ENCODE peak calls at places on chromosomes 11 and 22, in ten cellular contexts. X, T, R, Y, Q, C, S, E, L and K are unnamed samples.

GRCh38 chr22:48846200-48846599 is 981.5 kb downstream of the BRD1 start:
- DNase-seq in X (no peak), T (no peak), R (no peak), Y (no peak), Q (no peak), C (no peak), S (no peak), E (no peak), L (no peak), K (no peak)

GRCh38 chr11:66891849-66892660 is 35.2 kb downstream of the LRFN4 start:
- DNase-seq in X (peak), T (peak), R (peak), Y (peak), Q (peak), C (peak), S (peak), E (peak), L (no peak), K (peak)

GRCh38 chr22:34669001-34669400 is 397.0 kb upstream of the ISX start:
- DNase-seq in X (peak), T (no peak), R (no peak), Y (no peak), Q (peak), C (no peak), S (no peak), E (no peak), L (no peak), K (peak)

GRCh38 chr11:16605440-16605970 is 132.9 kb upstream of the C11orf58 start:
- DNase-seq in X (no peak), T (no peak), R (no peak), Y (peak), Q (peak), C (peak), S (peak), E (no peak), L (no peak), K (no peak)

GRCh38 chr11:29518389-29519174 is 498.2 kb downstream of the KCNA4 start:
- DNase-seq in X (no peak), T (no peak), R (peak), Y (no peak), Q (peak), C (no peak), S (peak), E (no peak), L (no peak), K (no peak)

GRCh38 chr22:50326959-50327710 is at the start of gene DENND6B:
- DNase-seq in X (peak), T (peak), R (peak), Y (peak), Q (peak), C (peak), S (peak), E (peak), L (peak), K (peak)

GRCh38 chr22:17086750-17087149 is 1.9 kb downstream of the IL17RA start:
- DNase-seq in X (no peak), T (no peak), R (no peak), Y (no peak), Q (no peak), C (no peak), S (no peak), E (no peak), L (no peak), K (no peak)

GRCh38 chr22:19506212-19506611 is 18.0 kb downstream of the CLDN5 start:
- DNase-seq in X (no peak), T (no peak), R (no peak), Y (no peak), Q (no peak), C (no peak), S (no peak), E (no peak), L (no peak), K (no peak)

GRCh38 chr11:79506734-79507344 is 66.0 kb upstream of the TENM4 start:
- DNase-seq in X (no peak), T (no peak), R (no peak), Y (no peak), Q (no peak), C (no peak), S (no peak), E (no peak), L (no peak), K (no peak)

GRCh38 chr11:58771458-58771855 is 39.7 kb upstream of the GLYAT start:
- DNase-seq in X (peak), T (no peak), R (no peak), Y (no peak), Q (peak), C (no peak), S (no peak), E (peak), L (no peak), K (no peak)

GRCh38 chr11:25159341-25159740 is 662.5 kb downstream of the LUZP2 start:
- DNase-seq in X (no peak), T (no peak), R (no peak), Y (no peak), Q (no peak), C (no peak), S (no peak), E (no peak), L (no peak), K (no peak)

GRCh38 chr11:112241486-112241885 is 15.3 kb downstream of the PTS start:
- DNase-seq in X (peak), T (no peak), R (no peak), Y (no peak), Q (no peak), C (peak), S (no peak), E (peak), L (no peak), K (no peak)

GRCh38 chr11:19419813-19420212 is 179.1 kb upstream of the E2F8 start:
- DNase-seq in X (no peak), T (no peak), R (no peak), Y (no peak), Q (peak), C (no peak), S (peak), E (peak), L (no peak), K (no peak)

GRCh38 chr11:65863889-65864757 is 3.9 kb downstream of the MUS81 start:
- DNase-seq in X (no peak), T (no peak), R (peak), Y (no peak), Q (no peak), C (no peak), S (no peak), E (no peak), L (no peak), K (no peak)

GRCh38 chr11:69295995-69296889 is 2.3 kb downstream of the MYEOV start:
- DNase-seq in X (peak), T (no peak), R (no peak), Y (no peak), Q (peak), C (peak), S (peak), E (peak), L (peak), K (no peak)

GRCh38 chr11:36227044-36227443 is 62.2 kb downstream of the COMMD9 start:
- DNase-seq in X (no peak), T (no peak), R (no peak), Y (no peak), Q (no peak), C (no peak), S (no peak), E (no peak), L (no peak), K (no peak)